ENCODE peak calls at places on chromosome 13, in four cellular contexts. Y is H1; A is CD8-positive, alpha-beta T cell; Q is pancreas. O is an unnamed sample.
A peak's percentile ranks its signal among the peaks of the same experiment; 100 is the strongest.

GRCh38 chr13:100767192-100767591 is 92.6 kb upstream of the TMTC4 start:
- DNase-seq in Y (no peak), A (no peak), Q (no peak), O (no peak)

GRCh38 chr13:41700790-41701310 is 243.5 kb downstream of the RGCC start:
- DNase-seq in Y (no peak), A (no peak), Q (peak; percentile 20), O (no peak)

GRCh38 chr13:102569488-102569887 is 27.3 kb upstream of the TPP2 start:
- DNase-seq in Y (no peak), A (no peak), Q (no peak), O (no peak)

GRCh38 chr13:87669379-87669978 is 1.7 kb upstream of the SLITRK5 start:
- DNase-seq in Y (no peak), A (no peak), Q (no peak), O (no peak)

GRCh38 chr13:98476538-98476966 is 100.4 kb downstream of the STK24 start:
- DNase-seq in Y (no peak), A (peak; percentile 57), Q (peak; percentile 41), O (no peak)

GRCh38 chr13:30576528-30576927 is 41.2 kb upstream of the USPL1 start:
- DNase-seq in Y (no peak), A (peak; percentile 11), Q (no peak), O (no peak)

GRCh38 chr13:48896312-48896711 is 79.4 kb upstream of the FNDC3A start:
- DNase-seq in Y (no peak), A (no peak), Q (no peak), O (no peak)

GRCh38 chr13:113724780-113725315 is 34.2 kb upstream of the TMEM255B start:
- DNase-seq in Y (peak; percentile 89), A (peak; percentile 82), Q (peak; percentile 76), O (peak; percentile 31)

GRCh38 chr13:23385931-23386330 is 47.6 kb downstream of the SACS start:
- DNase-seq in Y (no peak), A (no peak), Q (no peak), O (no peak)

GRCh38 chr13:59531571-59532091 is 632.1 kb downstream of the DIAPH3 start:
- DNase-seq in Y (peak; percentile 50), A (no peak), Q (peak; percentile 35), O (peak; percentile 8)

GRCh38 chr13:34608326-34608725 is 333.7 kb upstream of the NBEA start:
- DNase-seq in Y (no peak), A (no peak), Q (no peak), O (no peak)

GRCh38 chr13:76677047-76677446 is 209.2 kb downstream of the KCTD12 start:
- DNase-seq in Y (no peak), A (no peak), Q (no peak), O (no peak)

GRCh38 chr13:47813683-47814082 is 187.4 kb downstream of the SUCLA2 start:
- DNase-seq in Y (no peak), A (no peak), Q (no peak), O (no peak)

GRCh38 chr13:110559429-110559943 is 2.0 kb downstream of the RAB20 start:
- DNase-seq in Y (no peak), A (no peak), Q (peak; percentile 70), O (no peak)

GRCh38 chr13:32340917-32341316 is 25.6 kb downstream of the BRCA2 start:
- DNase-seq in Y (no peak), A (no peak), Q (no peak), O (no peak)

GRCh38 chr13:77372275-77372674 is 45.4 kb upstream of the MYCBP2 start:
- DNase-seq in Y (no peak), A (no peak), Q (no peak), O (no peak)

GRCh38 chr13:89891416-89891815 is 1456.1 kb upstream of the MIR17HG start:
- DNase-seq in Y (no peak), A (no peak), Q (no peak), O (no peak)

GRCh38 chr13:35475960-35476943 is at the start of gene MAB21L1:
- DNase-seq in Y (peak; percentile 59), A (no peak), Q (no peak), O (no peak)

GRCh38 chr13:60229708-60230272 is 66.1 kb upstream of the DIAPH3 start:
- DNase-seq in Y (no peak), A (no peak), Q (no peak), O (no peak)

GRCh38 chr13:29737061-29737460 is 113.4 kb downstream of the UBL3 start:
- DNase-seq in Y (no peak), A (no peak), Q (no peak), O (no peak)

GRCh38 chr13:98827449-98827848 is 75.0 kb upstream of the SLC15A1 start:
- DNase-seq in Y (peak; percentile 58), A (no peak), Q (no peak), O (no peak)

GRCh38 chr13:110436276-110436675 is 125.2 kb downstream of the RAB20 start:
- DNase-seq in Y (no peak), A (no peak), Q (no peak), O (no peak)

GRCh38 chr13:113959198-113959597 is 14.7 kb downstream of the C13orf46 start:
- DNase-seq in Y (no peak), A (no peak), Q (no peak), O (no peak)

GRCh38 chr13:71316964-71317363 is 550.0 kb downstream of the DACH1 start:
- DNase-seq in Y (no peak), A (no peak), Q (no peak), O (no peak)

GRCh38 chr13:28531195-28531955 is 36.4 kb upstream of the FLT1 start:
- DNase-seq in Y (peak; percentile 81), A (no peak), Q (no peak), O (no peak)

GRCh38 chr13:90416519-90416918 is 931.0 kb upstream of the MIR17HG start:
- DNase-seq in Y (no peak), A (no peak), Q (no peak), O (no peak)

GRCh38 chr13:24264976-24265375 is 44.4 kb upstream of the C1QTNF9 start:
- DNase-seq in Y (no peak), A (peak; percentile 62), Q (no peak), O (no peak)

GRCh38 chr13:47215741-47216140 is 318.9 kb upstream of the HTR2A start:
- DNase-seq in Y (no peak), A (no peak), Q (no peak), O (no peak)

GRCh38 chr13:32212420-32212819 is 102.7 kb downstream of the ZAR1L start:
- DNase-seq in Y (no peak), A (no peak), Q (no peak), O (no peak)

GRCh38 chr13:80939581-80939980 is 598.7 kb upstream of the SPRY2 start:
- DNase-seq in Y (no peak), A (no peak), Q (no peak), O (no peak)

GRCh38 chr13:73198888-73199497 is 140.2 kb downstream of the KLF5 start:
- DNase-seq in Y (no peak), A (no peak), Q (no peak), O (no peak)

GRCh38 chr13:44386932-44387556 is 13.4 kb downstream of the SERP2 start:
- DNase-seq in Y (no peak), A (no peak), Q (no peak), O (no peak)

GRCh38 chr13:44388427-44388826 is 14.8 kb downstream of the SERP2 start:
- DNase-seq in Y (no peak), A (no peak), Q (no peak), O (no peak)

GRCh38 chr13:44389856-44390255 is 16.2 kb downstream of the SERP2 start:
- DNase-seq in Y (no peak), A (no peak), Q (no peak), O (no peak)

GRCh38 chr13:44385847-44386246 is 12.2 kb downstream of the SERP2 start:
- DNase-seq in Y (no peak), A (no peak), Q (no peak), O (no peak)

GRCh38 chr13:44389003-44389666 is 15.5 kb downstream of the SERP2 start:
- DNase-seq in Y (no peak), A (no peak), Q (no peak), O (no peak)
- H3K27ac ChIP-seq in Y (no peak overlapping the region), A (no peak overlapping the region), Q (no peak overlapping the region), O (no peak overlapping the region)

GRCh38 chr13:26560456-26560855 is 3.0 kb downstream of the WASF3 start:
- DNase-seq in Y (no peak), A (no peak), Q (no peak), O (no peak)
- TF ChIP-seq CTCF in Y (no peak), A (no peak), Q (no peak), O (no peak)

GRCh38 chr13:75621147-75621546 is 15.0 kb upstream of the LMO7 start:
- DNase-seq in Y (no peak), A (no peak), Q (no peak), O (no peak)
- H3K27ac ChIP-seq in Y (no peak overlapping the region), A (no peak overlapping the region), Q (no peak overlapping the region), O (no peak overlapping the region)

GRCh38 chr13:61255035-61255796 is 160.4 kb downstream of the PCDH20 start:
- DNase-seq in Y (peak; percentile 50), A (no peak), Q (no peak), O (no peak)
- TF ChIP-seq CTCF in Y (no peak), A (no peak), Q (no peak), O (no peak)

DNA sequence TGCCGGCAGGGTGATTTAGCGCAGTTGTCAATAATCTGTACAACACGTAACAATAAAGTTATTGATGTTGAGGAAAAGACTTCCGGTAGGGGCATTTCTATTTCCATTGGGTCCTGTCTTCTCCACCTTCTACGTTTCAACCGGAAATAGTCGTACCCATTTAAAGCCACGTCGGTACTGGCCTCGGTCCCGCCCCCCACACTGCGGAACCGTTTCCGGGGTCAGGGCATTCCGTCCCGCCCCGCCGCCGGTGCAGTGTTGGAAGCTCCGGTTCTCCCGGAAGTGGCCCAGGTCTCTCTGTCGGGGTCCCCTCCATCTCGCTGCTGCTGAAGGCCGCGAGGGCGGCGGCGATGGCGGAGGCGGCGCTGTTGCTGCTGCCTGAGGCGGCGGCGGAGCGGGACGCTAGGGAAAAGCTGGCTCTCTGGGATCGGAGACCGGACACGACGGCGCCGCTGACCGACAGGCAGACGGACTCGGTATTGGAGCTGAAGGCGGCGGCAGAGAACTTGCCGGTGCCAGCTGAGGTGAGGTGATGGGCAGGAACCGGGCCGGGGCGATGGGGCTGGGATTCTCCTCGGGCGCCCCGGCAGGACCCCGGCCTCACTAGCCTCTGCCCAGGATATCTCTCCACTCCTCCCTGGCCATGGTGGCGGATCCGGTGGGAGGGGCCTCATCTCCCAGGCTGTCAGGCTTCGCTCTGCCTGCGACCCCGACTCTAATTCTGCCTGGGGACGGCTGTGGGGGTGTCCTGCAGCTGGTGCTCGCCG is at the start of gene COG3:
- DNase-seq in Y (peak; percentile 92), A (peak; percentile 86), Q (peak; percentile 94), O (peak; percentile 62)
- H3K27ac ChIP-seq in Y (peak within 1 kb of the TSS; percentile 61), A (peak within 1 kb of the TSS; percentile 82), Q (peak within 1 kb of the TSS; percentile 95), O (peak within 1 kb of the TSS; percentile 97)

O was measured in esophagus squamous epithelium.